ENCODE peak calls at places on chromosomes 6 and 20, in four cellular contexts. I is stomach, O is sigmoid colon, Q is transverse colon. V is an unnamed sample.

GRCh38 chr20:12928755-12929401 is 79.9 kb upstream of the SPTLC3 start:
- DNase-seq in O (no peak), Q (no peak), I (no peak), V (no peak)

GRCh38 chr6:104606361-104606760 is 253.4 kb downstream of the HACE1 start:
- DNase-seq in I (no peak), Q (peak; percentile 8), O (no peak), V (no peak)

GRCh38 chr6:24321538-24322162 is 36.2 kb downstream of the DCDC2 start:
- DNase-seq in Q (no peak), O (no peak), I (no peak), V (no peak)

GRCh38 chr6:14275493-14275851 is 157.9 kb downstream of the CD83 start:
- DNase-seq in I (no peak), O (no peak), Q (no peak), V (no peak)

GRCh38 chr20:17935186-17935585 is 33.4 kb downstream of the SNX5 start:
- DNase-seq in I (no peak), O (no peak), Q (no peak), V (no peak)

GRCh38 chr6:144151010-144151727 is 852 bp downstream of the STX11 start:
- DNase-seq in Q (peak; percentile 28), O (no peak), I (no peak), V (peak; percentile 88)

GRCh38 chr6:53544500-53545308 is at the start of gene GCLC:
- DNase-seq in I (peak; percentile 96), Q (peak; percentile 96), O (peak; percentile 98), V (peak; percentile 98)

GRCh38 chr20:4519530-4519929 is 202.2 kb upstream of the PRND start:
- DNase-seq in Q (no peak), I (no peak), O (no peak), V (no peak)

GRCh38 chr6:68638225-68638900 is 3.3 kb downstream of the ADGRB3 start:
- DNase-seq in I (peak; percentile 36), Q (peak; percentile 23), O (peak; percentile 66), V (no peak)

GRCh38 chr20:49431345-49431744 is 51.1 kb downstream of the KCNB1 start:
- DNase-seq in I (no peak), O (no peak), Q (no peak), V (no peak)

GRCh38 chr6:158826819-158827501 is 7.8 kb upstream of the EZR start:
- DNase-seq in I (no peak), Q (no peak), O (no peak), V (no peak)

GRCh38 chr20:23637282-23638221 is at the start of gene CST3:
- DNase-seq in Q (peak; percentile 93), O (peak; percentile 97), I (peak; percentile 91), V (peak; percentile 96)

GRCh38 chr20:37397954-37398749 is 52.2 kb downstream of the SRC start:
- DNase-seq in Q (no peak), I (no peak), O (no peak), V (no peak)

GRCh38 chr6:133262804-133263203 is 21.6 kb downstream of the EYA4 start:
- DNase-seq in Q (no peak), O (no peak), I (no peak), V (no peak)

GRCh38 chr6:160992323-160993314 is 1.1 kb downstream of the MAP3K4 start:
- DNase-seq in O (no peak), I (peak; percentile 35), Q (peak; percentile 51), V (peak; percentile 91)

GRCh38 chr6:30206799-30207618 is 6.2 kb downstream of the TRIM26 start:
- DNase-seq in Q (peak; percentile 43), O (peak; percentile 65), I (peak; percentile 34), V (no peak)

GRCh38 chr20:5000263-5001173 is 792 bp downstream of the SLC23A2 start:
- DNase-seq in O (peak; percentile 81), I (peak; percentile 26), Q (peak; percentile 39), V (no peak)

GRCh38 chr6:906920-907319 is 214.0 kb upstream of the EXOC2 start:
- DNase-seq in Q (no peak), I (no peak), O (no peak), V (no peak)

GRCh38 chr6:12878741-12879140 is 162.2 kb downstream of the PHACTR1 start:
- DNase-seq in I (no peak), Q (no peak), O (no peak), V (no peak)

GRCh38 chr6:139765825-139766285 is 391.4 kb upstream of the CITED2 start:
- DNase-seq in O (no peak), Q (no peak), I (no peak), V (no peak)

GRCh38 chr6:137283940-137284910 is 65.0 kb upstream of the IFNGR1 start:
- DNase-seq in Q (no peak), O (no peak), I (no peak), V (no peak)

GRCh38 chr6:154478691-154479090 is 31.8 kb downstream of the CNKSR3 start:
- DNase-seq in Q (no peak), O (no peak), I (no peak), V (no peak)

DNA sequence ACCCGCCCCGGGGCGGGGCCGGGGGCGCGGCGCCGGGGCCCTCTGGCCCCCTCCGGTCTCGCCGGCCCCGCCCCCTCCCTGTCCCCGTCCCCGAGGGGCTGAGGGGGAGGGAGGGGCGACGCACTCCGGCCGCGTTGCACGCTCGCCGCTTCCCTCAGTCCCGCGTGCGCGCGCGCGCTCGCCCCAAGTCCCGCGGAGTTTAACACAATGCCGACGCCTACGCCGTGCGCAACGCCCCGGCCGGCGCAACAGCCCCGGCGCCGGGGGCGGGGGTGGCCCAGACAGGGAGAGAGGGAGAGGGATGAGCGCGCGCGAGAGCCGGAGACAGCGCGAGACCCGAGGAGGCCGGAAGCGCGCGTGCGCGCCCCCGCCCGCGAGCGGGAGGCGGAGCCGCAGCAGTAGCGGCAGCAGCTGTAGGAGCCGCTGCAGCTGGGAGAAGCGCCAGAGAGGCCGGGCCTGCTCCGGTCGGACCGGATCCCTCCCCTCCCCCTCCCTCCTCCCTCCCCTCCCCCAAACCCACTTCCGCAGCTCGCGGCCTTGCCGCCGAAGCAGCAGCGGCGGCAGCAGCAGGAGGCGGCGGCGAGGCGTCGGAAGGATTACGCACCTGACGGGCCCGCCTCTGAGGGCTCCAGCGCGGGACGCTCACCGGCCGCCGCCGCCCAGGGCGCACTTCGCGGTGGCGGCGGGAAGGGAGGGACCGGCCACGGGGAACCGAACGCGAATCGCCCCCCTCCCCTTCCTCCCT is 911 bp downstream of the ZBTB2 start:
- DNase-seq in I (peak; percentile 97), Q (peak; percentile 97), O (peak; percentile 98), V (peak; percentile 98)
- TF ChIP-seq EP300 in I (no peak), Q (no peak), O (no peak), V (no peak)

GRCh38 chr20:20174089-20174835 is 121.9 kb downstream of the CFAP61 start:
- DNase-seq in O (no peak), Q (no peak), I (no peak), V (no peak)

GRCh38 chr20:20167704-20168103 is 115.4 kb downstream of the CFAP61 start:
- DNase-seq in O (no peak), I (no peak), Q (no peak), V (no peak)

GRCh38 chr20:20173269-20173668 is 120.9 kb downstream of the CFAP61 start:
- DNase-seq in Q (no peak), O (no peak), I (no peak), V (no peak)
- H3K27me3 ChIP-seq in Q (no peaks in the 10 kb centered on the region), O (no peaks in the 10 kb centered on the region), I (no peaks in the 10 kb centered on the region), V (no peaks in the 10 kb centered on the region)

DNA sequence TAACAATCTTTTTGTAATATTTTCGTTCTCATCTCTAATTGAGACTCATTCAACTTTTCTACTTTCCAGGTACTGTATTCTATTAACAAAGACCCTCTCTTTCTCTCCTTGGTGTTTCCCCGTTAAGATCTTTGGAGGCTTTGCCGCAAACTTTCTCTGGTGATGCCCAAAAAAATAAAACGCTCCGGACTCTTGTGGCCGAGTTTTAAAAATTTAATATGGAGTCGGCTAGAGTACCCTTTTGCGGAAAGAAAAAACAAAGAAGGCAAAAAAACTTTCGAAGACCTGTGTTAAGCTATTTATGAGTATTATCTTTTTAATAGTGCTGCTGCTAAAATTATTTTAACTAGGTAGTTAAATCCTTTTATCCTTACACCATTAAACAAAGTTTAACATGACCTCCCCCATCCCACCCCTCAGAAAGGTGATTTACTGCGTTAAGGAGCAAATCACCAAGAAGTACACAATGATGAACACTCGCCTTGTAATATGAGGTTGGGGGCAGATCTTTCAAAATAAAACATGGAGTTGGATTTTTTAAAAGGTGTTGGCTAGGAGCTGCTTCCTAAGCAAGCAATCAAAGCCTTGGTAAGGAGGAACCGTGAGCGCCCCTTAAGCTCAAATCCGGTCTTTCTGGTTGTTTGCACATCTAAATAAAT is 10.0 kb downstream of the SIM1 start:
- DNase-seq in O (no peak), I (no peak), Q (no peak), V (no peak)
- TF ChIP-seq POLR2A in O (no peak), I (no peak), Q (no peak), V (no peak)

DNA sequence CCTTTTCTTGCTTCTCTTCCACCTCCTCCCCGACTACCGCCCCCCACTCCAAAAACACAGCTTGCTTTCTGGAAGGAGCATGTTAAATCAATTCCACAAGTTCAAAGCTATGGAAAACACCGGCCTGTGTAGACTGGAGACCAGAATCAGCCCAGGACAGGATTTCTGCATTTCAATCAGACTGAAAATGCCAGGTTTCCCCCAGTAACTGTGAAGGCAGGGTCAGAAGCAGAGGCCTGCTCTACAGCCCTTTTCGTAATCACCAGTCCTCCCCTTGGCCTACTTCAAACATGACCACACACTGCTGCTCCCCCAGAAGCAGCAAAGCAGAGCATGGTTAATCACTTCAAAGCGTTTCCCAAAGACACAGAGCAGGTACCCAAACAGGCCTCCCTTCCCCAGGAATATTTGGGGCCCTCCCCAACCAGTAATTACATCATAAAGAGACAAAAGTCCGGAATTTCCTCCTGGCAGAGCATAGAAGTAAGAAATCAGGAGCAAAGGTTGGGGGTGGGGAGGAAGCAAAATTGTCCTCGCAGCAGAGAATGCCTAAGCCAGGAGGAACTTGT is 38.4 kb downstream of the ZMYND8 start:
- DNase-seq in Q (peak; percentile 73), O (peak; percentile 82), I (no peak), V (no peak)
- TF ChIP-seq EP300 in Q (no peak), O (no peak), I (no peak), V (no peak)

GRCh38 chr20:63563186-63563935 is 9.4 kb downstream of the FNDC11 start:
- DNase-seq in O (no peak), Q (no peak), I (no peak), V (no peak)
- H3K27me3 ChIP-seq in O (no peaks in the 10 kb centered on the region), Q (no peaks in the 10 kb centered on the region), I (no peaks in the 10 kb centered on the region), V (peaks cover 4% of the 10 kb centered on the region)

GRCh38 chr6:135244805-135245204 is 63.7 kb downstream of the MYB start:
- DNase-seq in Q (no peak), O (no peak), I (no peak), V (no peak)

GRCh38 chr6:135240711-135241110 is 59.6 kb downstream of the MYB start:
- DNase-seq in O (no peak), I (no peak), Q (no peak), V (no peak)

GRCh38 chr6:135243871-135244796 is 63.0 kb downstream of the MYB start:
- DNase-seq in O (no peak), Q (no peak), I (no peak), V (no peak)
- TF ChIP-seq POLR2A in O (no peak), Q (no peak), I (no peak), V (no peak)